ENCODE peak calls at places on chromosome 19, in four cellular contexts. N, L, E and D are unnamed samples.

GRCh38 chr19:52473655-52474350 is 20.4 kb downstream of the ZNF578 start:
- DNase-seq in L (no peak), N (no peak), E (peak), D (no peak)

GRCh38 chr19:811007-811434 is 10.7 kb downstream of the PLPPR3 start:
- DNase-seq in N (no peak), L (no peak), E (no peak), D (no peak)

GRCh38 chr19:4304509-4305252 is at the start of gene FSD1:
- DNase-seq in E (peak), L (no peak), N (peak), D (peak)

GRCh38 chr19:55339225-55340143 is at the start of gene KMT5C:
- DNase-seq in E (peak), L (peak), N (peak), D (peak)

GRCh38 chr19:46825731-46826055 is 25.0 kb downstream of the AP2S1 start:
- DNase-seq in L (no peak), E (no peak), N (no peak), D (no peak)

GRCh38 chr19:50661087-50661486 is 11.8 kb downstream of the C19orf81 start:
- DNase-seq in L (no peak), N (no peak), E (no peak), D (no peak)

GRCh38 chr19:42216653-42217521 is 590 bp downstream of the DEDD2 start:
- DNase-seq in N (peak), L (no peak), E (peak), D (peak)

GRCh38 chr19:32392946-32393345 is 12.6 kb upstream of the DPY19L3 start:
- DNase-seq in N (no peak), L (no peak), E (no peak), D (no peak)

GRCh38 chr19:34171539-34171876 is 796 bp upstream of the LSM14A start:
- DNase-seq in N (no peak), E (peak), L (no peak), D (peak)

GRCh38 chr19:19655641-19656343 is 7.7 kb downstream of the ATP13A1 start:
- DNase-seq in E (no peak), N (no peak), L (no peak), D (no peak)

GRCh38 chr19:3575949-3576673 is 3.4 kb downstream of the HMG20B start:
- DNase-seq in L (no peak), N (no peak), E (no peak), D (no peak)

GRCh38 chr19:19653597-19654147 is 9.8 kb downstream of the ATP13A1 start:
- DNase-seq in L (no peak), E (no peak), N (no peak), D (no peak)

GRCh38 chr19:5321851-5322681 is 18.5 kb downstream of the PTPRS start:
- DNase-seq in E (no peak), N (no peak), L (no peak), D (peak)

GRCh38 chr19:41860419-41861097 is 503 bp downstream of the RPS19 start:
- DNase-seq in E (peak), L (no peak), N (no peak), D (peak)

GRCh38 chr19:42316223-42317211 is 3.4 kb downstream of the TMEM145 start:
- DNase-seq in E (no peak), N (peak), L (no peak), D (peak)

GRCh38 chr19:18475004-18475453 is 37.1 kb upstream of the ISYNA1 start:
- DNase-seq in N (no peak), L (no peak), E (no peak), D (no peak)

GRCh38 chr19:49645995-49646394 is 4.0 kb downstream of the SCAF1 start:
- DNase-seq in L (no peak), E (no peak), N (no peak), D (no peak)

GRCh38 chr19:38792250-38793111 is 3.5 kb downstream of the LGALS7B start:
- DNase-seq in L (no peak), E (peak), N (peak), D (no peak)

GRCh38 chr19:7595466-7596133 is at the start of gene CAMSAP3:
- DNase-seq in E (peak), L (no peak), N (peak), D (peak)

GRCh38 chr19:56837492-56837891 is 3.0 kb downstream of the PEG3 start:
- DNase-seq in L (no peak), E (no peak), N (no peak), D (no peak)

GRCh38 chr19:43774103-43774939 is 6.5 kb downstream of the KCNN4 start:
- DNase-seq in L (no peak), N (no peak), E (no peak), D (peak)

GRCh38 chr19:22945560-22945959 is 57.4 kb downstream of the ZNF728 start:
- DNase-seq in L (no peak), N (no peak), E (peak), D (no peak)

GRCh38 chr19:3253270-3253669 is 28.8 kb downstream of the CELF5 start:
- DNase-seq in N (no peak), E (no peak), L (no peak), D (no peak)

GRCh38 chr19:40416918-40417713 is 3.9 kb upstream of the PRX start:
- DNase-seq in E (no peak), N (peak), L (peak), D (peak)

GRCh38 chr19:35290381-35291135 is 1.4 kb upstream of the MAG start:
- DNase-seq in N (no peak), E (no peak), L (no peak), D (no peak)

GRCh38 chr19:33444238-33444992 is 70.9 kb downstream of the CEBPG start:
- DNase-seq in L (no peak), E (no peak), N (no peak), D (no peak)